ENCODE peak calls at places on chromosomes 3 and 15, in nine cellular contexts. One of them, this sample, is unnamed. For H3K36me3, the result is how much of the 10 kb centered on the place peaks cover.

GRCh38 chr15:33243869-33244268 is 49.4 kb upstream of the FMN1 start:
- DNase-seq in uterus: no peak
- DNase-seq in right lobe of liver: no peak
- DNase-seq in heart right ventricle: no peak
- DNase-seq in gastrocnemius medialis: no peak
- DNase-seq in tibial artery: no peak
- DNase-seq in CD8-positive, alpha-beta T cell: no peak
- DNase-seq in astrocyte: peak
- DNase-seq in psoas muscle: no peak
- DNase-seq in this sample: peak

GRCh38 chr15:48242015-48242414 is 35.9 kb downstream of the SLC12A1 start:
- DNase-seq in uterus: no peak
- DNase-seq in right lobe of liver: no peak
- DNase-seq in heart right ventricle: no peak
- DNase-seq in gastrocnemius medialis: no peak
- DNase-seq in tibial artery: no peak
- DNase-seq in CD8-positive, alpha-beta T cell: no peak
- DNase-seq in astrocyte: no peak
- DNase-seq in psoas muscle: no peak
- DNase-seq in this sample: no peak

GRCh38 chr3:194472290-194472920 is 14.4 kb downstream of the ATP13A3 start:
- DNase-seq in uterus: no peak
- DNase-seq in right lobe of liver: no peak
- DNase-seq in heart right ventricle: no peak
- DNase-seq in gastrocnemius medialis: no peak
- DNase-seq in tibial artery: no peak
- DNase-seq in CD8-positive, alpha-beta T cell: no peak
- DNase-seq in astrocyte: peak
- DNase-seq in psoas muscle: no peak
- DNase-seq in this sample: peak

GRCh38 chr15:38699633-38700230 is 135.1 kb upstream of the RASGRP1 start:
- DNase-seq in uterus: peak
- DNase-seq in right lobe of liver: no peak
- DNase-seq in heart right ventricle: peak
- DNase-seq in gastrocnemius medialis: peak
- DNase-seq in tibial artery: peak
- DNase-seq in CD8-positive, alpha-beta T cell: peak
- DNase-seq in astrocyte: no peak
- DNase-seq in psoas muscle: peak
- DNase-seq in this sample: peak

GRCh38 chr15:43534897-43535296 is 17.5 kb downstream of the MAP1A start:
- DNase-seq in uterus: no peak
- DNase-seq in right lobe of liver: no peak
- DNase-seq in heart right ventricle: no peak
- DNase-seq in gastrocnemius medialis: no peak
- DNase-seq in tibial artery: no peak
- DNase-seq in CD8-positive, alpha-beta T cell: no peak
- DNase-seq in astrocyte: no peak
- DNase-seq in psoas muscle: no peak
- DNase-seq in this sample: no peak

GRCh38 chr15:65957451-65957850 is 88.2 kb downstream of the RAB11A start:
- DNase-seq in uterus: no peak
- DNase-seq in right lobe of liver: no peak
- DNase-seq in heart right ventricle: no peak
- DNase-seq in gastrocnemius medialis: no peak
- DNase-seq in tibial artery: no peak
- DNase-seq in CD8-positive, alpha-beta T cell: no peak
- DNase-seq in astrocyte: no peak
- DNase-seq in psoas muscle: no peak
- DNase-seq in this sample: no peak

GRCh38 chr15:30953183-30953582 is 38.2 kb downstream of the MTMR10 start:
- DNase-seq in uterus: no peak
- DNase-seq in right lobe of liver: no peak
- DNase-seq in heart right ventricle: no peak
- DNase-seq in gastrocnemius medialis: peak
- DNase-seq in tibial artery: no peak
- DNase-seq in CD8-positive, alpha-beta T cell: no peak
- DNase-seq in astrocyte: no peak
- DNase-seq in psoas muscle: peak
- DNase-seq in this sample: no peak

GRCh38 chr3:52237659-52238172 is 1.2 kb downstream of the TWF2 start:
- DNase-seq in uterus: peak
- DNase-seq in right lobe of liver: peak
- DNase-seq in heart right ventricle: peak
- DNase-seq in gastrocnemius medialis: peak
- DNase-seq in tibial artery: peak
- DNase-seq in CD8-positive, alpha-beta T cell: no peak
- DNase-seq in astrocyte: peak
- DNase-seq in psoas muscle: peak
- DNase-seq in this sample: peak

GRCh38 chr3:157109267-157110141 is 50.4 kb downstream of the CCNL1 start:
- DNase-seq in uterus: no peak
- DNase-seq in right lobe of liver: no peak
- DNase-seq in heart right ventricle: peak
- DNase-seq in gastrocnemius medialis: no peak
- DNase-seq in tibial artery: no peak
- DNase-seq in CD8-positive, alpha-beta T cell: no peak
- DNase-seq in astrocyte: no peak
- DNase-seq in psoas muscle: no peak
- DNase-seq in this sample: no peak

GRCh38 chr3:52763466-52763865 is 7.3 kb downstream of the NEK4 start:
- DNase-seq in uterus: no peak
- DNase-seq in right lobe of liver: no peak
- DNase-seq in heart right ventricle: no peak
- DNase-seq in gastrocnemius medialis: no peak
- DNase-seq in tibial artery: no peak
- DNase-seq in CD8-positive, alpha-beta T cell: no peak
- DNase-seq in astrocyte: no peak
- DNase-seq in psoas muscle: no peak
- DNase-seq in this sample: peak

GRCh38 chr3:60504827-60505457 is 746.3 kb downstream of the FHIT start:
- DNase-seq in uterus: no peak
- DNase-seq in right lobe of liver: no peak
- DNase-seq in heart right ventricle: no peak
- DNase-seq in gastrocnemius medialis: no peak
- DNase-seq in tibial artery: no peak
- DNase-seq in CD8-positive, alpha-beta T cell: no peak
- DNase-seq in astrocyte: no peak
- DNase-seq in psoas muscle: no peak
- DNase-seq in this sample: no peak

GRCh38 chr3:119352235-119352634 is 58.1 kb downstream of the ARHGAP31 start:
- DNase-seq in uterus: no peak
- DNase-seq in right lobe of liver: no peak
- DNase-seq in heart right ventricle: no peak
- DNase-seq in gastrocnemius medialis: no peak
- DNase-seq in tibial artery: no peak
- DNase-seq in CD8-positive, alpha-beta T cell: no peak
- DNase-seq in astrocyte: peak
- DNase-seq in psoas muscle: no peak
- DNase-seq in this sample: peak

GRCh38 chr3:182092662-182093262 is 381.0 kb downstream of the SOX2 start:
- DNase-seq in uterus: no peak
- DNase-seq in right lobe of liver: no peak
- DNase-seq in heart right ventricle: no peak
- DNase-seq in gastrocnemius medialis: no peak
- DNase-seq in tibial artery: no peak
- DNase-seq in CD8-positive, alpha-beta T cell: no peak
- DNase-seq in astrocyte: peak
- DNase-seq in psoas muscle: no peak
- DNase-seq in this sample: no peak

GRCh38 chr3:44999782-45000181 is 23.7 kb downstream of the EXOSC7 start:
- DNase-seq in uterus: no peak
- DNase-seq in right lobe of liver: no peak
- DNase-seq in heart right ventricle: no peak
- DNase-seq in gastrocnemius medialis: no peak
- DNase-seq in tibial artery: no peak
- DNase-seq in CD8-positive, alpha-beta T cell: no peak
- DNase-seq in astrocyte: no peak
- DNase-seq in psoas muscle: no peak
- DNase-seq in this sample: no peak

GRCh38 chr15:37594431-37594830 is 340.0 kb upstream of the TMCO5A start:
- DNase-seq in uterus: no peak
- DNase-seq in right lobe of liver: no peak
- DNase-seq in heart right ventricle: no peak
- DNase-seq in gastrocnemius medialis: no peak
- DNase-seq in tibial artery: no peak
- DNase-seq in CD8-positive, alpha-beta T cell: no peak
- DNase-seq in astrocyte: no peak
- DNase-seq in psoas muscle: no peak
- DNase-seq in this sample: no peak

GRCh38 chr15:68819451-68820204 is 1.1 kb downstream of the ANP32A start:
- DNase-seq in uterus: peak
- DNase-seq in right lobe of liver: peak
- DNase-seq in heart right ventricle: peak
- DNase-seq in gastrocnemius medialis: peak
- DNase-seq in tibial artery: peak
- DNase-seq in CD8-positive, alpha-beta T cell: no peak
- DNase-seq in astrocyte: peak
- DNase-seq in psoas muscle: peak
- DNase-seq in this sample: no peak

GRCh38 chr3:152267319-152267689 is 1.4 kb upstream of the MBNL1 start:
- DNase-seq in uterus: no peak
- DNase-seq in right lobe of liver: no peak
- DNase-seq in heart right ventricle: no peak
- DNase-seq in gastrocnemius medialis: no peak
- DNase-seq in tibial artery: no peak
- DNase-seq in CD8-positive, alpha-beta T cell: no peak
- DNase-seq in astrocyte: no peak
- DNase-seq in psoas muscle: no peak
- DNase-seq in this sample: peak

GRCh38 chr3:169362261-169362660 is 301.3 kb downstream of the MECOM start:
- DNase-seq in uterus: no peak
- DNase-seq in right lobe of liver: no peak
- DNase-seq in heart right ventricle: no peak
- DNase-seq in gastrocnemius medialis: no peak
- DNase-seq in tibial artery: no peak
- DNase-seq in CD8-positive, alpha-beta T cell: no peak
- DNase-seq in astrocyte: peak
- DNase-seq in psoas muscle: no peak
- DNase-seq in this sample: no peak

GRCh38 chr3:122464659-122465058 is 48.8 kb upstream of the WDR5B start:
- DNase-seq in uterus: no peak
- DNase-seq in right lobe of liver: no peak
- DNase-seq in heart right ventricle: no peak
- DNase-seq in gastrocnemius medialis: no peak
- DNase-seq in tibial artery: no peak
- DNase-seq in CD8-positive, alpha-beta T cell: no peak
- DNase-seq in astrocyte: no peak
- DNase-seq in psoas muscle: no peak
- DNase-seq in this sample: no peak
- H3K36me3 ChIP-seq in uterus: under half
- H3K36me3 ChIP-seq in right lobe of liver: under half
- H3K36me3 ChIP-seq in heart right ventricle: under half
- H3K36me3 ChIP-seq in gastrocnemius medialis: under half
- H3K36me3 ChIP-seq in tibial artery: under half
- H3K36me3 ChIP-seq in CD8-positive, alpha-beta T cell: under half
- H3K36me3 ChIP-seq in astrocyte: under half
- H3K36me3 ChIP-seq in psoas muscle: under half
- H3K36me3 ChIP-seq in this sample: under half

GRCh38 chr3:170767576-170767941 is 102.4 kb downstream of the RPL22L1 start:
- DNase-seq in uterus: no peak
- DNase-seq in right lobe of liver: no peak
- DNase-seq in heart right ventricle: no peak
- DNase-seq in gastrocnemius medialis: no peak
- DNase-seq in tibial artery: no peak
- DNase-seq in CD8-positive, alpha-beta T cell: no peak
- DNase-seq in astrocyte: no peak
- DNase-seq in psoas muscle: no peak
- DNase-seq in this sample: no peak

GRCh38 chr3:170768334-170768801 is 101.6 kb downstream of the RPL22L1 start:
- DNase-seq in uterus: no peak
- DNase-seq in right lobe of liver: no peak
- DNase-seq in heart right ventricle: no peak
- DNase-seq in gastrocnemius medialis: no peak
- DNase-seq in tibial artery: no peak
- DNase-seq in CD8-positive, alpha-beta T cell: no peak
- DNase-seq in astrocyte: peak
- DNase-seq in psoas muscle: no peak
- DNase-seq in this sample: no peak

GRCh38 chr3:170765419-170766078 is 104.4 kb downstream of the RPL22L1 start:
- DNase-seq in uterus: no peak
- DNase-seq in right lobe of liver: peak
- DNase-seq in heart right ventricle: no peak
- DNase-seq in gastrocnemius medialis: no peak
- DNase-seq in tibial artery: no peak
- DNase-seq in CD8-positive, alpha-beta T cell: no peak
- DNase-seq in astrocyte: no peak
- DNase-seq in psoas muscle: no peak
- DNase-seq in this sample: no peak

GRCh38 chr3:170766823-170767575 is 103.0 kb downstream of the RPL22L1 start:
- DNase-seq in uterus: no peak
- DNase-seq in right lobe of liver: no peak
- DNase-seq in heart right ventricle: no peak
- DNase-seq in gastrocnemius medialis: no peak
- DNase-seq in tibial artery: no peak
- DNase-seq in CD8-positive, alpha-beta T cell: no peak
- DNase-seq in astrocyte: no peak
- DNase-seq in psoas muscle: no peak
- DNase-seq in this sample: no peak

GRCh38 chr3:170766253-170766652 is 103.7 kb downstream of the RPL22L1 start:
- DNase-seq in uterus: no peak
- DNase-seq in right lobe of liver: no peak
- DNase-seq in heart right ventricle: no peak
- DNase-seq in gastrocnemius medialis: no peak
- DNase-seq in tibial artery: no peak
- DNase-seq in CD8-positive, alpha-beta T cell: no peak
- DNase-seq in astrocyte: no peak
- DNase-seq in psoas muscle: no peak
- DNase-seq in this sample: no peak
- TF ChIP-seq CTCF in uterus: no peak
- TF ChIP-seq CTCF in right lobe of liver: no peak
- TF ChIP-seq CTCF in heart right ventricle: no peak
- TF ChIP-seq CTCF in gastrocnemius medialis: no peak
- TF ChIP-seq CTCF in tibial artery: no peak
- TF ChIP-seq CTCF in CD8-positive, alpha-beta T cell: no peak
- TF ChIP-seq CTCF in astrocyte: no peak
- TF ChIP-seq CTCF in psoas muscle: no peak
- TF ChIP-seq CTCF in this sample: no peak

GRCh38 chr3:16448691-16449090 is 64.8 kb downstream of the RFTN1 start:
- DNase-seq in uterus: peak
- DNase-seq in right lobe of liver: no peak
- DNase-seq in heart right ventricle: peak
- DNase-seq in gastrocnemius medialis: peak
- DNase-seq in tibial artery: peak
- DNase-seq in CD8-positive, alpha-beta T cell: no peak
- DNase-seq in astrocyte: peak
- DNase-seq in psoas muscle: peak
- DNase-seq in this sample: peak
- H3K36me3 ChIP-seq in uterus: under half
- H3K36me3 ChIP-seq in right lobe of liver: under half
- H3K36me3 ChIP-seq in heart right ventricle: under half
- H3K36me3 ChIP-seq in gastrocnemius medialis: under half
- H3K36me3 ChIP-seq in tibial artery: under half
- H3K36me3 ChIP-seq in CD8-positive, alpha-beta T cell: under half
- H3K36me3 ChIP-seq in astrocyte: under half
- H3K36me3 ChIP-seq in psoas muscle: under half
- H3K36me3 ChIP-seq in this sample: under half

DNA sequence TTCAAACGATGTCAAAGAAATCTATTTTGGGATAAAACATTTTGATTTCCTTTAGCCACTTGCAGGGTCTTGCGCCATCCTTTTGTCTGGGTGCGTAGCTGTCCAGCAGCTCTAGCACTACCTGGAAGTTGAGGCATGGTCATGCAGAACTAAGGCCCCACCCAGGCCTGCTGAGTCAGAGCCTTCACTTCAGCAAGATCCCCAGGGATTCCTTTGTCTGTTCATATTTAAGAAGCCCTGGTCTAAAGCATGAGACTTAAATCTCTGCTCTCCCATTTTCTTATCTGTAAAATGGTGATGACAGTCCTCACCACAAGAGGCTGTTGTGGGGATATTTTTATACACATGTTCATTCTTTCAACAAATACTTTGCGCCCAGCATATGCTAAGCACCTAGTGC is 99.0 kb upstream of the CTDSPL start:
- DNase-seq in uterus: no peak
- DNase-seq in right lobe of liver: no peak
- DNase-seq in heart right ventricle: no peak
- DNase-seq in gastrocnemius medialis: no peak
- DNase-seq in tibial artery: no peak
- DNase-seq in CD8-positive, alpha-beta T cell: no peak
- DNase-seq in astrocyte: no peak
- DNase-seq in psoas muscle: no peak
- DNase-seq in this sample: peak
- TF ChIP-seq CTCF in uterus: no peak
- TF ChIP-seq CTCF in right lobe of liver: no peak
- TF ChIP-seq CTCF in heart right ventricle: peak
- TF ChIP-seq CTCF in gastrocnemius medialis: no peak
- TF ChIP-seq CTCF in tibial artery: no peak
- TF ChIP-seq CTCF in CD8-positive, alpha-beta T cell: no peak
- TF ChIP-seq CTCF in astrocyte: no peak
- TF ChIP-seq CTCF in psoas muscle: no peak
- TF ChIP-seq CTCF in this sample: no peak